ENCODE peak calls at places on chromosomes 2 and 18, in five cellular contexts. V is heart left ventricle, I is tibial artery, C is GM12864, A is brain microvascular endothelial cell. D is an unnamed sample.

GRCh38 chr2:164953279-164953678 is 2.0 kb downstream of the SLC38A11 start:
- DNase-seq in I (no peak), V (no peak), C (no peak), A (no peak), D (no peak)

GRCh38 chr18:54736981-54737380 is 91.3 kb upstream of the RAB27B start:
- DNase-seq in V (no peak), A (no peak), C (no peak), I (no peak), D (no peak)

GRCh38 chr2:239536186-239536585 is 135.4 kb upstream of the HDAC4 start:
- DNase-seq in A (no peak), C (no peak), I (no peak), V (peak; percentile 55), D (no peak)

GRCh38 chr2:83370419-83370762 is 1088.7 kb downstream of the SUCLG1 start:
- DNase-seq in I (no peak), A (no peak), V (no peak), C (no peak), D (no peak)

GRCh38 chr2:154338359-154338967 is 360.0 kb upstream of the KCNJ3 start:
- DNase-seq in I (no peak), V (no peak), C (no peak), A (no peak), D (no peak)

GRCh38 chr2:240556553-240557100 is 1.2 kb downstream of the ANKMY1 start:
- DNase-seq in C (no peak), V (peak; percentile 71), A (peak; percentile 49), I (no peak), D (peak; percentile 50)

GRCh38 chr2:28610583-28611201 is 114.8 kb downstream of the PLB1 start:
- DNase-seq in A (peak; percentile 90), C (no peak), I (peak; percentile 72), V (no peak), D (peak; percentile 71)

GRCh38 chr2:150426315-150426714 is 61.2 kb downstream of the RND3 start:
- DNase-seq in I (no peak), C (no peak), A (no peak), V (no peak), D (no peak)

GRCh38 chr2:198296665-198297308 is 492.4 kb downstream of the PLCL1 start:
- DNase-seq in C (no peak), V (no peak), A (peak; percentile 38), I (peak; percentile 30), D (peak; percentile 65)

GRCh38 chr18:21303913-21304312 is 61.9 kb downstream of the GREB1L start:
- DNase-seq in C (no peak), V (no peak), I (no peak), A (no peak), D (peak; percentile 28)

GRCh38 chr2:15732341-15733077 is 140.8 kb downstream of the DDX1 start:
- DNase-seq in I (no peak), V (no peak), C (peak; percentile 40), A (no peak), D (no peak)

GRCh38 chr2:1621501-1621900 is 122.8 kb downstream of the PXDN start:
- DNase-seq in V (no peak), I (no peak), C (no peak), A (no peak), D (no peak)

GRCh38 chr2:216181953-216182352 is 72.8 kb downstream of the XRCC5 start:
- DNase-seq in C (no peak), I (no peak), A (no peak), V (no peak), D (no peak)

GRCh38 chr18:22691988-22692710 is 241.0 kb upstream of the RBBP8 start:
- DNase-seq in A (peak; percentile 95), C (no peak), I (no peak), V (no peak), D (peak; percentile 93)

GRCh38 chr2:20168048-20168726 is 56.7 kb downstream of the SDC1 start:
- DNase-seq in C (no peak), A (no peak), V (no peak), I (no peak), D (no peak)

GRCh38 chr18:23703057-23703986 is 14.1 kb downstream of the LAMA3 start:
- DNase-seq in I (no peak), V (no peak), C (no peak), A (peak; percentile 81), D (peak; percentile 85)

GRCh38 chr2:94769733-94770132 is 101.5 kb upstream of the TEKT4 start:
- DNase-seq in A (no peak), C (no peak), I (no peak), V (no peak), D (no peak)

GRCh38 chr2:144780983-144781382 is 261.1 kb upstream of the ZEB2 start:
- DNase-seq in C (no peak), V (no peak), A (no peak), I (no peak), D (peak; percentile 17)

GRCh38 chr2:69615078-69615630 is 28.4 kb downstream of the AAK1 start:
- DNase-seq in C (no peak), V (no peak), I (no peak), A (peak; percentile 15), D (no peak)

GRCh38 chr2:42918671-42919335 is 126.4 kb upstream of the HAAO start:
- DNase-seq in C (no peak), A (no peak), V (no peak), I (no peak), D (no peak)

GRCh38 chr2:241547781-241548450 is 10.6 kb upstream of the BOK start:
- DNase-seq in C (no peak), V (no peak), A (no peak), I (no peak), D (no peak)

GRCh38 chr2:44869761-44870160 is 71.7 kb upstream of the SIX3 start:
- DNase-seq in A (no peak), V (no peak), C (no peak), I (no peak), D (no peak)

GRCh38 chr2:191870744-191871143 is 23.9 kb upstream of the CAVIN2 start:
- DNase-seq in A (no peak), C (no peak), I (no peak), V (no peak), D (no peak)

GRCh38 chr18:24370120-24370519 is 27.5 kb downstream of the OSBPL1A start:
- DNase-seq in V (no peak), I (no peak), A (no peak), C (no peak), D (no peak)

GRCh38 chr18:48018806-48019295 is 88.4 kb upstream of the SMAD2 start:
- DNase-seq in C (no peak), I (no peak), V (no peak), A (no peak), D (no peak)

GRCh38 chr2:143426296-143426695 is 297.1 kb downstream of the ARHGAP15 start:
- DNase-seq in A (peak; percentile 97), I (no peak), C (no peak), V (no peak), D (peak; percentile 97)

GRCh38 chr2:173412628-173413027 is 58.0 kb downstream of the CDCA7 start:
- DNase-seq in A (no peak), C (no peak), I (no peak), V (no peak), D (no peak)

DNA sequence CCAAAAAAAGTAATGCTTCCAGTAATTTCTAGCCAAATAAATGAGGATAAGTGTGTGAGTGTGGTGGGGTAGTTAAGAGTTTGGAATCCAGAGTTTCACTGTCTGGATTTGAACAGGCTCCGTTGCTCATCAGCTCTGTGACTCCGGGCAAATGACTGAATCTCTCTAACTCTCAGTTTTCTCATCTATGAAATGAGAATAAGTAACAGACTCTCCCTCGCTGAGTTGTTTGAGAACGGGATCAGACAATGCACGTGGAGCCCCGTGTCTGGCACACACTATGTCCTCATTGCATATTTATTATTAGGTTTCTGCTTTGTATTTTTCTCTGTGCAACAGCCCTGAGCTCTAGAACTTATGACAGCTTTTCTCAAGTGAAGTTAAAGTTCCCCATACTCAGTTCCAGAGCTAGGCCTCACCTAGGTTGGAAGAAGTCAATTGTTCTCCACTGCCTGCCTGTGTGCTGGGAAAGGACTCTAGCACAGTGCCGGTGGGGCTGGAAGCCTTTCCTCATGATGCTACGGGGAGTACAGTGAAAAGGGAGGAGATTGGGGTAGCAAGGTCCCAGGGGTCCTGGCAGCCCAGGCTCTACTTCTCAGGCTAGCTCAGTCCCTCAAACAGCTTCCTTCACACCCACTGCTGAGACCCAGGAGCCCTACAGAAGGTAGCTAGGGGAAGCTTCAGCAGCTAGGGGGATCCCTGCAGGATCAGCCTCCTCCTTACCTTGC is 1.7 kb upstream of the ICOS start:
- DNase-seq in V (no peak), C (no peak), A (no peak), I (no peak), D (no peak)
- H3K4me3 ChIP-seq in V (no peak overlapping the region), C (no peak overlapping the region), A (no peak overlapping the region), I (no peak overlapping the region), D (no peak overlapping the region)

GRCh38 chr2:26575836-26576564 is 65.2 kb downstream of the CIB4 start:
- DNase-seq in A (no peak), I (no peak), V (no peak), C (no peak), D (no peak)
- TF ChIP-seq CTCF in A (no peak), I (no peak), V (no peak), C (no peak), D (no peak)

GRCh38 chr2:218419630-218420216 is 800 bp downstream of the VIL1 start:
- DNase-seq in V (no peak), A (no peak), I (no peak), C (no peak), D (no peak)

GRCh38 chr2:218421027-218421426 is 2.1 kb downstream of the VIL1 start:
- DNase-seq in A (no peak), V (no peak), I (no peak), C (no peak), D (no peak)

GRCh38 chr2:218425531-218425930 is 6.6 kb downstream of the VIL1 start:
- DNase-seq in I (no peak), V (no peak), A (no peak), C (no peak), D (no peak)

GRCh38 chr2:218422403-218423086 is 3.6 kb downstream of the VIL1 start:
- DNase-seq in C (no peak), A (no peak), I (no peak), V (no peak), D (no peak)

GRCh38 chr2:218423584-218423983 is 4.7 kb downstream of the VIL1 start:
- DNase-seq in I (no peak), A (no peak), V (no peak), C (no peak), D (no peak)
- H3K4me3 ChIP-seq in I (no peak overlapping the region), A (no peak overlapping the region), V (no peak overlapping the region), C (no peak overlapping the region), D (no peak overlapping the region)

DNA sequence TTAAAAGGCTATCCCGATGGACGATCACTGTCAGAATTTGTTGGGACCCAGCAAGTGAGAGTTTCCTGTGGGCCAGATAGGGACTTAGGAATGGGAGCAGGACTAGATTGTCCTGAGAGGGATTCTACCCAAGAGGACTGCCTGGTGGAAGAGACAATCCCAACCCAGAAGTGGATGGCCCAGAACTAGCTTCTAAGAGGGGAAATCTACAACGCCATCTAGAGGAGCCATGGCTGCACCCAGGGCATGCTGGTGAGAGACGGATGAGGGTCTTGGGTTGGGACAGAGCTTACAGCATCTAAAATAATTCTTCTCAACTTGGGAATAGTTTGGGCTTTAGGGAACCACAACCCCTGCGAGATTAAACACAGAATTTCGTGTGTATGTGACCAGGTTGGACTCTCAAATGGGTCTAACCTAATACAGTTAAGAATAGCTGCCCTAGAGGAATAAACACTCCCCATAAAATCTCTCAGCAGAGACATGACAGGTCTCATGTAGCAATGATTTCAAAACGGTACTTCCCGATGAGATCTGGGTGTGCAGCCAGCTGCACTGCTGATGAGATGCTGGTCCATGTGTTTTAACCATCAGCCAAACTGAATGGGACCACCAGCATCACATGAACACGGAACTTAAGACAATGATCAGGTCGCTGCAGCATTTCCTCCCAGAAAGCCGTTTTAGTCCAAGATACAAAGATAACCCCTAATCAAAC is 50.8 kb downstream of the CCBE1 start:
- DNase-seq in V (no peak), C (no peak), I (no peak), A (no peak), D (no peak)
- TF ChIP-seq CTCF in V (no peak), C (no peak), I (no peak), A (peak; percentile 28), D (peak; percentile 4)

D was measured in cardiac fibroblast.